ENCODE peak calls at places on chromosome 15, in four cellular contexts. One of them, this sample, is unnamed.

GRCh38 chr15:76994001-76994400 is 925 bp upstream of the PSTPIP1 start:
- DNase-seq in choroid plexus epithelial cell: no peak
- DNase-seq in GM23338: no peak
- DNase-seq in fibroblast of pulmonary artery: no peak
- DNase-seq in this sample: peak

GRCh38 chr15:69232144-69232543 is 66.6 kb upstream of the PAQR5 start:
- DNase-seq in choroid plexus epithelial cell: no peak
- DNase-seq in GM23338: no peak
- DNase-seq in fibroblast of pulmonary artery: peak
- DNase-seq in this sample: peak

GRCh38 chr15:85589873-85590272 is 204.9 kb downstream of the KLHL25 start:
- DNase-seq in choroid plexus epithelial cell: peak
- DNase-seq in GM23338: no peak
- DNase-seq in fibroblast of pulmonary artery: peak
- DNase-seq in this sample: peak

GRCh38 chr15:74423443-74424257 is 10.1 kb downstream of the SEMA7A start:
- DNase-seq in choroid plexus epithelial cell: no peak
- DNase-seq in GM23338: no peak
- DNase-seq in fibroblast of pulmonary artery: no peak
- DNase-seq in this sample: peak

GRCh38 chr15:69439623-69440022 is 13.0 kb upstream of the RPLP1 start:
- DNase-seq in choroid plexus epithelial cell: no peak
- DNase-seq in GM23338: no peak
- DNase-seq in fibroblast of pulmonary artery: no peak
- DNase-seq in this sample: no peak

GRCh38 chr15:35671981-35672380 is 126.0 kb upstream of the DPH6 start:
- DNase-seq in choroid plexus epithelial cell: no peak
- DNase-seq in GM23338: no peak
- DNase-seq in fibroblast of pulmonary artery: no peak
- DNase-seq in this sample: no peak

GRCh38 chr15:99239545-99240198 is 9.7 kb downstream of the TTC23 start:
- DNase-seq in choroid plexus epithelial cell: peak
- DNase-seq in GM23338: no peak
- DNase-seq in fibroblast of pulmonary artery: no peak
- DNase-seq in this sample: no peak

GRCh38 chr15:92811514-92811913 is 88.6 kb upstream of the CHD2 start:
- DNase-seq in choroid plexus epithelial cell: no peak
- DNase-seq in GM23338: no peak
- DNase-seq in fibroblast of pulmonary artery: peak
- DNase-seq in this sample: peak

GRCh38 chr15:77402740-77403379 is 17.0 kb downstream of the PEAK1 start:
- DNase-seq in choroid plexus epithelial cell: peak
- DNase-seq in GM23338: no peak
- DNase-seq in fibroblast of pulmonary artery: peak
- DNase-seq in this sample: no peak

GRCh38 chr15:71914092-71914491 is 103.7 kb downstream of the NR2E3 start:
- DNase-seq in choroid plexus epithelial cell: no peak
- DNase-seq in GM23338: no peak
- DNase-seq in fibroblast of pulmonary artery: no peak
- DNase-seq in this sample: no peak

GRCh38 chr15:68781766-68782588 is 38.7 kb downstream of the ANP32A start:
- DNase-seq in choroid plexus epithelial cell: no peak
- DNase-seq in GM23338: no peak
- DNase-seq in fibroblast of pulmonary artery: no peak
- DNase-seq in this sample: no peak

GRCh38 chr15:83516935-83517334 is 69.8 kb downstream of the SH3GL3 start:
- DNase-seq in choroid plexus epithelial cell: peak
- DNase-seq in GM23338: no peak
- DNase-seq in fibroblast of pulmonary artery: peak
- DNase-seq in this sample: peak

GRCh38 chr15:94080416-94080815 is 150.9 kb upstream of the MCTP2 start:
- DNase-seq in choroid plexus epithelial cell: peak
- DNase-seq in GM23338: peak
- DNase-seq in fibroblast of pulmonary artery: no peak
- DNase-seq in this sample: peak

GRCh38 chr15:98953000-98953776 is 54.4 kb downstream of the PGPEP1L start:
- DNase-seq in choroid plexus epithelial cell: no peak
- DNase-seq in GM23338: no peak
- DNase-seq in fibroblast of pulmonary artery: no peak
- DNase-seq in this sample: no peak

GRCh38 chr15:80694624-80695098 is 449 bp upstream of the ABHD17C start:
- DNase-seq in choroid plexus epithelial cell: peak
- DNase-seq in GM23338: peak
- DNase-seq in fibroblast of pulmonary artery: peak
- DNase-seq in this sample: no peak

GRCh38 chr15:68383161-68384074 is 48.5 kb downstream of the ITGA11 start:
- DNase-seq in choroid plexus epithelial cell: peak
- DNase-seq in GM23338: peak
- DNase-seq in fibroblast of pulmonary artery: peak
- DNase-seq in this sample: peak

GRCh38 chr15:79539426-79539825 is 107.3 kb downstream of the MINAR1 start:
- DNase-seq in choroid plexus epithelial cell: no peak
- DNase-seq in GM23338: no peak
- DNase-seq in fibroblast of pulmonary artery: no peak
- DNase-seq in this sample: peak

GRCh38 chr15:52680756-52681155 is 1.6 kb upstream of the ATOSA start:
- DNase-seq in choroid plexus epithelial cell: no peak
- DNase-seq in GM23338: no peak
- DNase-seq in fibroblast of pulmonary artery: no peak
- DNase-seq in this sample: no peak

GRCh38 chr15:52678468-52679231 is 538 bp downstream of the ATOSA start:
- DNase-seq in choroid plexus epithelial cell: peak
- DNase-seq in GM23338: peak
- DNase-seq in fibroblast of pulmonary artery: peak
- DNase-seq in this sample: peak

GRCh38 chr15:52680041-52680391 is 828 bp upstream of the ATOSA start:
- DNase-seq in choroid plexus epithelial cell: peak
- DNase-seq in GM23338: no peak
- DNase-seq in fibroblast of pulmonary artery: peak
- DNase-seq in this sample: no peak

GRCh38 chr15:52678036-52678467 is 1.1 kb downstream of the ATOSA start:
- DNase-seq in choroid plexus epithelial cell: peak
- DNase-seq in GM23338: peak
- DNase-seq in fibroblast of pulmonary artery: peak
- DNase-seq in this sample: peak

DNA sequence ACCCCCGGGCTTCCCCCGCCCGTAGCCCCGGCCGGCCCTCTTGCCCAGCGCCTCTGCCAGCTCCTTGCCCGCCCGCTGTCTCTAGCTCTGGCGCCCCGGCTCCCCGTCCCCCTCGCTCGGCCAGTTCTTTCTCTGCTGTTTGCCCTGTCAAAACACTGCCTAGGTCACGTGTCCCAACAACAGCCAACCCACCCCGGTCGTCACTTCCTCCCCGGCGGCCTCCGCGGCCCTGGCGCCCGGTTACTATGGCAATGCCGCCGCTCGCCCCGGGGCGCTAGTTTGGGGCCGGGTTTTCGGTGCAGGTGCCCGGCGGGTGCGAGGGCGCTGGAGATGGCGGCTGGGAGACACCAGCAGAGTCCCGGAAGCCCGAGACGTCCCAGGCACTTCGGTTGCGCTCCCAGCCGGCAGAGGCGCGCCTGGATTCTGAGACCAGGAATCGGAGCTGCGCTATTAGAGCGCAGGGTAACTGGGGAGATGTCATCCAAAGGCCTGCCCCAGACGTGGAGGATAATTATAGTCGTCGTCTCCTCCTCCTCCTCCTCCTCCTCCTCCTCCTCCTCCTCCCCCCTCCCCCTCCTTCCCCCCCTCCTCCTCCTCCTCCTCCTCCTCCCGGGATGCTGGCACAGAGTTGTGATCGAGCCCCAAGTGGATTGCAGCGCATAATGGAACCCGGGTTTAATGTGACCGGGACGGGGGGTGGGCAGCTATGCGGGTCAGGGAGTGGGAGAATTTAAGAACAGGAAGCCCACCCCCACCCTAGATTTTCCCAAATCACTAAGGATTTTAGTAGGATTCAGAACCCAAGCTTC is at the start of gene ATOSA:
- DNase-seq in choroid plexus epithelial cell: peak
- DNase-seq in GM23338: peak
- DNase-seq in fibroblast of pulmonary artery: peak
- DNase-seq in this sample: peak
- TF ChIP-seq CTCF in choroid plexus epithelial cell: no peak
- TF ChIP-seq CTCF in GM23338: no peak
- TF ChIP-seq CTCF in fibroblast of pulmonary artery: no peak
- TF ChIP-seq CTCF in this sample: no peak

GRCh38 chr15:96514607-96515285 is 184.2 kb downstream of the NR2F2 start:
- DNase-seq in choroid plexus epithelial cell: no peak
- DNase-seq in GM23338: no peak
- DNase-seq in fibroblast of pulmonary artery: peak
- DNase-seq in this sample: no peak
- H3K4me3 ChIP-seq in choroid plexus epithelial cell: no peak
- H3K4me3 ChIP-seq in GM23338: no peak
- H3K4me3 ChIP-seq in fibroblast of pulmonary artery: no peak
- H3K4me3 ChIP-seq in this sample: no peak

GRCh38 chr15:25706176-25706970 is 156.8 kb downstream of the ATP10A start:
- DNase-seq in choroid plexus epithelial cell: no peak
- DNase-seq in GM23338: no peak
- DNase-seq in fibroblast of pulmonary artery: no peak
- DNase-seq in this sample: no peak

GRCh38 chr15:25700916-25701315 is 162.2 kb downstream of the ATP10A start:
- DNase-seq in choroid plexus epithelial cell: no peak
- DNase-seq in GM23338: no peak
- DNase-seq in fibroblast of pulmonary artery: no peak
- DNase-seq in this sample: no peak

GRCh38 chr15:25701716-25702465 is 161.2 kb downstream of the ATP10A start:
- DNase-seq in choroid plexus epithelial cell: no peak
- DNase-seq in GM23338: no peak
- DNase-seq in fibroblast of pulmonary artery: no peak
- DNase-seq in this sample: no peak

GRCh38 chr15:25705430-25706115 is 157.6 kb downstream of the ATP10A start:
- DNase-seq in choroid plexus epithelial cell: no peak
- DNase-seq in GM23338: no peak
- DNase-seq in fibroblast of pulmonary artery: no peak
- DNase-seq in this sample: no peak

GRCh38 chr15:25703726-25704125 is 159.4 kb downstream of the ATP10A start:
- DNase-seq in choroid plexus epithelial cell: no peak
- DNase-seq in GM23338: no peak
- DNase-seq in fibroblast of pulmonary artery: no peak
- DNase-seq in this sample: no peak
- TF ChIP-seq CTCF in choroid plexus epithelial cell: no peak
- TF ChIP-seq CTCF in GM23338: no peak
- TF ChIP-seq CTCF in fibroblast of pulmonary artery: no peak
- TF ChIP-seq CTCF in this sample: no peak

GRCh38 chr15:33200444-33200843 is 5.9 kb upstream of the FMN1 start:
- DNase-seq in choroid plexus epithelial cell: no peak
- DNase-seq in GM23338: no peak
- DNase-seq in fibroblast of pulmonary artery: no peak
- DNase-seq in this sample: no peak
- H3K4me3 ChIP-seq in choroid plexus epithelial cell: no peak
- H3K4me3 ChIP-seq in GM23338: no peak
- H3K4me3 ChIP-seq in fibroblast of pulmonary artery: no peak
- H3K4me3 ChIP-seq in this sample: no peak

GRCh38 chr15:41018534-41018933 is 65.3 kb downstream of the CHAC1 start:
- DNase-seq in choroid plexus epithelial cell: peak
- DNase-seq in GM23338: peak
- DNase-seq in fibroblast of pulmonary artery: peak
- DNase-seq in this sample: peak
- TF ChIP-seq CTCF in choroid plexus epithelial cell: peak
- TF ChIP-seq CTCF in GM23338: no peak
- TF ChIP-seq CTCF in fibroblast of pulmonary artery: peak
- TF ChIP-seq CTCF in this sample: peak

GRCh38 chr15:57376695-57377477 is 581 bp downstream of the CGNL1 start:
- DNase-seq in choroid plexus epithelial cell: peak
- DNase-seq in GM23338: peak
- DNase-seq in fibroblast of pulmonary artery: peak
- DNase-seq in this sample: peak

GRCh38 chr15:57375827-57376694 is at the start of gene CGNL1:
- DNase-seq in choroid plexus epithelial cell: no peak
- DNase-seq in GM23338: peak
- DNase-seq in fibroblast of pulmonary artery: peak
- DNase-seq in this sample: no peak

GRCh38 chr15:57380854-57381253 is 4.5 kb downstream of the CGNL1 start:
- DNase-seq in choroid plexus epithelial cell: no peak
- DNase-seq in GM23338: no peak
- DNase-seq in fibroblast of pulmonary artery: no peak
- DNase-seq in this sample: no peak

GRCh38 chr15:57379487-57379886 is 3.2 kb downstream of the CGNL1 start:
- DNase-seq in choroid plexus epithelial cell: no peak
- DNase-seq in GM23338: no peak
- DNase-seq in fibroblast of pulmonary artery: no peak
- DNase-seq in this sample: no peak

DNA sequence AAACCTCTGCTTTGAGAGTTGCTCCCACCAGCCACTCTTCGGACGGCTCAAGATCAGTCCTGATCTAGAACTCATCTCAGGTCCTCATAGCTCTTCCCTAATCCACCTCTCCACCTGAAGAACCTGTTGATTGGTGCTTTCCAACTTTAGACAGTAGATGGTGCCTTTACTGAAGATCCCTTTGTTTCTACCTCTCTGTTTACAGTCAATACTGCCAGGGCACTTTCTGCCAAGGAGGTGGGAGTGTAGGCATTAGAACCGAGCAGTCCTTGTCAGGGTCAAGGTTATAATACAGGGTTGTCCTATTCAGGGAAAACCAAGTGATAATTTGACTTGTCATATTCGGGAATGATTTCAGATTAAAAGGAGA is 1.2 kb downstream of the CGNL1 start:
- DNase-seq in choroid plexus epithelial cell: no peak
- DNase-seq in GM23338: no peak
- DNase-seq in fibroblast of pulmonary artery: no peak
- DNase-seq in this sample: peak
- H3K4me3 ChIP-seq in choroid plexus epithelial cell: no peak
- H3K4me3 ChIP-seq in GM23338: peak
- H3K4me3 ChIP-seq in fibroblast of pulmonary artery: peak
- H3K4me3 ChIP-seq in this sample: no peak

GRCh38 chr15:70512772-70513362 is 250.5 kb downstream of the UACA start:
- DNase-seq in choroid plexus epithelial cell: peak
- DNase-seq in GM23338: peak
- DNase-seq in fibroblast of pulmonary artery: peak
- DNase-seq in this sample: peak
- TF ChIP-seq CTCF in choroid plexus epithelial cell: peak
- TF ChIP-seq CTCF in GM23338: peak
- TF ChIP-seq CTCF in fibroblast of pulmonary artery: peak
- TF ChIP-seq CTCF in this sample: peak

GRCh38 chr15:70742928-70743327 is 20.4 kb downstream of the UACA start:
- DNase-seq in choroid plexus epithelial cell: peak
- DNase-seq in GM23338: no peak
- DNase-seq in fibroblast of pulmonary artery: no peak
- DNase-seq in this sample: no peak
- H3K4me3 ChIP-seq in choroid plexus epithelial cell: no peak
- H3K4me3 ChIP-seq in GM23338: no peak
- H3K4me3 ChIP-seq in fibroblast of pulmonary artery: no peak
- H3K4me3 ChIP-seq in this sample: no peak

GRCh38 chr15:73305331-73306211 is 63.2 kb downstream of the HCN4 start:
- DNase-seq in choroid plexus epithelial cell: peak
- DNase-seq in GM23338: peak
- DNase-seq in fibroblast of pulmonary artery: peak
- DNase-seq in this sample: peak
- TF ChIP-seq CTCF in choroid plexus epithelial cell: peak
- TF ChIP-seq CTCF in GM23338: peak
- TF ChIP-seq CTCF in fibroblast of pulmonary artery: peak
- TF ChIP-seq CTCF in this sample: peak